ENCODE peak calls at places on chromosomes 1 and 21, in four cellular contexts. Y, T, F and K are unnamed samples.

GRCh38 chr21:41885341-41886024 is 6.3 kb upstream of the PRDM15 start:
- DNase-seq in Y (no peak), T (no peak), F (no peak), K (no peak)

GRCh38 chr1:111786669-111787207 is 31.0 kb downstream of the DDX20 start:
- DNase-seq in Y (no peak), T (no peak), F (no peak), K (peak; percentile 77)

GRCh38 chr1:14774988-14775387 is 176.5 kb downstream of the KAZN start:
- DNase-seq in Y (no peak), T (no peak), F (no peak), K (no peak)

GRCh38 chr1:20223106-20223505 is 36.8 kb upstream of the PLA2G2C start:
- DNase-seq in Y (no peak), T (no peak), F (no peak), K (no peak)

GRCh38 chr1:237832803-237833202 is 57.9 kb downstream of the ZP4 start:
- DNase-seq in Y (no peak), T (no peak), F (no peak), K (no peak)

GRCh38 chr21:32545948-32546441 is 39.3 kb downstream of the TCP10L start:
- DNase-seq in Y (no peak), T (no peak), F (peak; percentile 55), K (peak; percentile 47)

GRCh38 chr1:205969229-205969628 is 26.0 kb upstream of the SLC26A9 start:
- DNase-seq in Y (no peak), T (no peak), F (no peak), K (no peak)

GRCh38 chr1:161816201-161816600 is 50.1 kb downstream of the ATF6 start:
- DNase-seq in Y (no peak), T (no peak), F (no peak), K (no peak)

GRCh38 chr1:165143437-165144065 is 213.0 kb downstream of the LMX1A start:
- DNase-seq in Y (no peak), T (no peak), F (peak; percentile 77), K (no peak)

GRCh38 chr21:44024895-44025353 is 12.8 kb downstream of the TRAPPC10 start:
- DNase-seq in Y (no peak), T (no peak), F (peak; percentile 48), K (no peak)

GRCh38 chr1:17559618-17560419 is 20.3 kb downstream of the ARHGEF10L start:
- DNase-seq in Y (no peak), T (no peak), F (no peak), K (no peak)

GRCh38 chr1:143643148-143643885 is 328.5 kb downstream of the FAM72C start:
- DNase-seq in Y (no peak), T (no peak), F (no peak), K (no peak)

GRCh38 chr1:41657679-41658078 is 173.2 kb upstream of the EDN2 start:
- DNase-seq in Y (no peak), T (no peak), F (no peak), K (no peak)

GRCh38 chr1:165235158-165235776 is 121.2 kb downstream of the LMX1A start:
- DNase-seq in Y (no peak), T (no peak), F (no peak), K (no peak)

GRCh38 chr1:231420959-231421615 is 1.0 kb downstream of the EGLN1 start:
- DNase-seq in Y (peak; percentile 26), T (no peak), F (peak; percentile 72), K (no peak)

GRCh38 chr21:39788383-39788782 is 43.4 kb downstream of the IGSF5 start:
- DNase-seq in Y (peak; percentile 89), T (no peak), F (peak; percentile 28), K (peak; percentile 94)

GRCh38 chr1:40923511-40924020 is 55.9 kb upstream of the CTPS1 start:
- DNase-seq in Y (no peak), T (no peak), F (no peak), K (no peak)

GRCh38 chr1:37919277-37919676 is 27.6 kb downstream of the INPP5B start:
- DNase-seq in Y (no peak), T (no peak), F (peak; percentile 57), K (no peak)

GRCh38 chr1:221169447-221169889 is 290.2 kb downstream of the HLX start:
- DNase-seq in Y (no peak), T (no peak), F (no peak), K (no peak)

GRCh38 chr1:106226550-106226949 is 829.9 kb upstream of the PRMT6 start:
- DNase-seq in Y (no peak), T (no peak), F (no peak), K (no peak)
- H3K27ac ChIP-seq in Y (no peak overlapping the region), T (no peak overlapping the region), F (no peak overlapping the region), K (no peak overlapping the region)

DNA sequence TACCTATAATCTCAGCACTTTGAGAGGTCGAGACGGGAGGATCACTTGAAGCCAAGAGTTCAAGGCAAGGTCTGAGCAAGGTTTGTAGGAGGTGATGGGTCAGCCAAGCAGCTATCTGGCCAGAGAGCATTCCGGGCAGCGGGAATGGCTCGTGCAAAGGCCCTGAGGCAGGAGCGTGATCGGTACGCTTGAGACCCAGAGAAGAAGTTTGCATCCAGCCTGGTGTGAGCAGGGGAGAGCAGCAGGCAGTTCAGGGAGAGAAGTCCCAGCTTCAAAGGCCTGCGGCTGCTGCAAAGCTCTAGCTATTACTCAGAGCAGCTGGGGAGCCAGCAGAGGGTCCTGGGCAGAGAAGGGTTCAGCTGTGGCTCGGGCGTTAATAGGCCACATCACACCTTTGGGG is 5.1 kb upstream of the SRARP start:
- DNase-seq in Y (no peak), T (no peak), F (no peak), K (no peak)
- H3K9me3 ChIP-seq in Y (no peaks in the 10 kb centered on the region), T (no peaks in the 10 kb centered on the region), F (no peaks in the 10 kb centered on the region), K (no peaks in the 10 kb centered on the region)

DNA sequence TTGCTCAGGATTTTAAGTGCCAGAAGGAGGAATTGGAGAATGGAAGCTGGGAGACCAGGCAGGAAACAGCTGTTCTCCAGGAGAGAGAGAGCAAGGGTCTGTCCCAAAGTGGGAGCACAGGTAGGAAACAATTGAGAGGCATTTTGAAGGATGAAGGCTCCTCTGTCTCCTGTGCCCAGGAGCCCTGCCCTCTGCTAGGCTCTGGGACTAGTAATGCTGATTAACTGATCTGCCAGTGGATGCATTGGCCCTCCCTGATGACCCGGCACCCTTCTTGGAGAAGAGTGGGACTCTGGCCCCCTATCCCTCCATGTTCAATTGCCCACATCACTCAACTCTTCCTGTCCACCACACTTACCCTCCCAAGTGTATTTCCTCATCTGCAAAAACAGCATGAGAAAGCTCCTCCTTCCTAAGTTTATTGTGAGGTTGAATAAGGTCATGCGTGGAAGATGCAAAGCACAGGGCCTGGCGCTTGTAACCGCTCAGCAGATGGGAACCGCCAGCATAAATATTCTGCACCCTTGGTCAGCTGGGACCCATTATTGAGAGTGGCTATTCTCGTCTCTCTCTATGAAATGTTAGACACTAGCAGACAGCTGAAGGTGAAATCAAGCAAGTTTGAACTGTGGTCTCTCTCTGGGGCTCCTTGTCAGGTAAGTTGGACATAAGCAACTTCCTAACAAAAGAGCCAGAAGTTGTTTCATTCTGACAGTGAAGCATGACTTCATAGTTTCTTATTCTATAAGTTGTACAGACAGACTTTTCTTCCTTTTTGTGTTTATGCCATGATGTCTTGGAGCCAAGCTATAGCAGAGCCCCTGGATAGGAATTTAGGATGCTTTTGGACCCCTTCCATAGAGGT is 63.1 kb upstream of the ANGPTL1 start:
- DNase-seq in Y (no peak), T (no peak), F (no peak), K (peak; percentile 90)
- TF ChIP-seq POLR2AphosphoS5 in Y (no peak), T (no peak), F (no peak), K (no peak)

GRCh38 chr1:145908653-145909052 is 1.2 kb downstream of the ITGA10 start:
- DNase-seq in Y (no peak), T (no peak), F (no peak), K (no peak)

GRCh38 chr1:145901312-145902021 is 8.4 kb downstream of the ITGA10 start:
- DNase-seq in Y (no peak), T (no peak), F (no peak), K (no peak)

GRCh38 chr1:145912128-145912641 is 2.3 kb upstream of the ITGA10 start:
- DNase-seq in Y (no peak), T (no peak), F (no peak), K (no peak)

GRCh38 chr1:145906954-145907755 is 2.7 kb downstream of the ITGA10 start:
- DNase-seq in Y (no peak), T (no peak), F (no peak), K (no peak)
- H3K27ac ChIP-seq in Y (no peak overlapping the region), T (no peak overlapping the region), F (no peak overlapping the region), K (no peak overlapping the region)

GRCh38 chr1:2948001-2948750 is 73.1 kb upstream of the ACTRT2 start:
- DNase-seq in Y (no peak), T (no peak), F (no peak), K (no peak)
- H3K9me3 ChIP-seq in Y (no peaks in the 10 kb centered on the region), T (peaks cover 3% of the 10 kb centered on the region), F (no peaks in the 10 kb centered on the region), K (peaks cover 2% of the 10 kb centered on the region)

GRCh38 chr1:107941123-107941522 is 23.9 kb downstream of the VAV3 start:
- DNase-seq in Y (no peak), T (no peak), F (no peak), K (no peak)
- TF ChIP-seq POLR2AphosphoS5 in Y (no peak), T (no peak), F (no peak), K (no peak)

GRCh38 chr1:212257157-212257556 is 28.1 kb upstream of the PPP2R5A start:
- DNase-seq in Y (no peak), T (no peak), F (no peak), K (no peak)

GRCh38 chr1:212255705-212256307 is 29.4 kb upstream of the PPP2R5A start:
- DNase-seq in Y (no peak), T (no peak), F (no peak), K (no peak)

GRCh38 chr1:212256404-212256803 is 28.8 kb upstream of the PPP2R5A start:
- DNase-seq in Y (no peak), T (no peak), F (no peak), K (no peak)

GRCh38 chr1:212259693-212260480 is 25.3 kb upstream of the PPP2R5A start:
- DNase-seq in Y (no peak), T (no peak), F (no peak), K (no peak)

DNA sequence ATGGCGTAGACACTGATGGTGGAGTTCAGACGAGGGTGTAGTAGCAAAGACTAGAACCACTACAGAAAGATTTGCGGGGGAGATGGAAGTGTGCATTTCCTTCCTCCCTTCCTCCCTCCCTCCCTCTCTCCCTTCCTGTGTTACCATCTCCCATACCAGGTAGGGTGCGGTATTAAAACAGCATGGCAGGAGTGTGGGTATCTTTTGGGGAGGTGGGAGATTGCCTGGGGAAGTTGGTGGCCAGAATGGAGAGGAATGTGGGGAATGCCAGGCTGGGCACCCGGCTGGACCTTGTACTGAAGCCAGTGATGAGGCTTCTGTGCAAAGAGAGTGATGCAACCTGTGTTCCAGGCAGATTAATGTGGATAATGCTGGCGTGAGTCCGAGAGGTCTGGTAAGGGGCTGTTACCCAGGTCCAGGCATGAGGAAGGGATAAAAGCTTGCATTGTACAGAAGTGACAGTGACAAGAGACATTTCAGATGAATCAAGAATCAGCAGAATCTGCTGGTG is 30.3 kb upstream of the PPP2R5A start:
- DNase-seq in Y (no peak), T (no peak), F (no peak), K (peak; percentile 19)
- H3K27ac ChIP-seq in Y (no peak overlapping the region), T (no peak overlapping the region), F (no peak overlapping the region), K (no peak overlapping the region)